ENCODE peak calls at places on chromosomes 2 and 18, in ten cellular contexts. H, F, Y, D, Q, C, O, N, R and K are unnamed samples.

GRCh38 chr2:65503746-65504145 is 71.3 kb upstream of the SPRED2 start:
- DNase-seq in H (no peak), F (no peak), Y (no peak), D (no peak), Q (no peak), C (no peak), O (no peak), N (no peak), R (no peak), K (no peak)

GRCh38 chr2:169137924-169138323 is 68.6 kb downstream of the DHRS9 start:
- DNase-seq in H (no peak), F (no peak), Y (no peak), D (no peak), Q (no peak), C (no peak), O (no peak), N (no peak), R (no peak), K (no peak)

GRCh38 chr2:201148434-201148833 is 32.5 kb downstream of the CFLAR start:
- DNase-seq in H (no peak), F (no peak), Y (no peak), D (no peak), Q (no peak), C (no peak), O (no peak), N (no peak), R (no peak), K (no peak)

GRCh38 chr18:70429847-70430500 is 141.1 kb downstream of the SOCS6 start:
- DNase-seq in H (no peak), F (no peak), Y (no peak), D (no peak), Q (no peak), C (no peak), O (no peak), N (no peak), R (no peak), K (no peak)

GRCh38 chr2:106089611-106090010 is 104.5 kb downstream of the UXS1 start:
- DNase-seq in H (no peak), F (no peak), Y (no peak), D (no peak), Q (no peak), C (no peak), O (no peak), N (no peak), R (no peak), K (no peak)

GRCh38 chr18:33205777-33206176 is 234.7 kb downstream of the CCDC178 start:
- DNase-seq in H (no peak), F (no peak), Y (no peak), D (no peak), Q (no peak), C (no peak), O (no peak), N (no peak), R (no peak), K (no peak)

GRCh38 chr2:63740943-63741342 is 100.8 kb upstream of the UGP2 start:
- DNase-seq in H (no peak), F (no peak), Y (no peak), D (no peak), Q (no peak), C (no peak), O (no peak), N (no peak), R (no peak), K (peak; percentile 32)

GRCh38 chr2:12543452-12544220 is 173.1 kb upstream of the TRIB2 start:
- DNase-seq in H (no peak), F (no peak), Y (no peak), D (no peak), Q (no peak), C (no peak), O (no peak), N (no peak), R (no peak), K (peak; percentile 72)

GRCh38 chr2:132859550-132859949 is 189.5 kb upstream of the LYPD1 start:
- DNase-seq in H (no peak), F (no peak), Y (no peak), D (no peak), Q (no peak), C (no peak), O (no peak), N (no peak), R (no peak), K (no peak)

GRCh38 chr2:140344842-140345241 is 1564.7 kb upstream of the NXPH2 start:
- DNase-seq in H (no peak), F (no peak), Y (no peak), D (no peak), Q (no peak), C (no peak), O (no peak), N (no peak), R (no peak), K (peak; percentile 31)

GRCh38 chr2:147345246-147345645 is 499.6 kb upstream of the ACVR2A start:
- DNase-seq in H (peak; percentile 73), F (peak; percentile 11), Y (no peak), D (no peak), Q (no peak), C (no peak), O (no peak), N (no peak), R (no peak), K (peak; percentile 58)

GRCh38 chr2:188367164-188367563 is 75.5 kb downstream of the GULP1 start:
- DNase-seq in H (no peak), F (no peak), Y (peak; percentile 51), D (no peak), Q (peak; percentile 41), C (no peak), O (no peak), N (no peak), R (no peak), K (no peak)

GRCh38 chr2:154924531-154924930 is 226.0 kb downstream of the KCNJ3 start:
- DNase-seq in H (no peak), F (no peak), Y (no peak), D (no peak), Q (no peak), C (no peak), O (no peak), N (no peak), R (no peak), K (no peak)

GRCh38 chr2:219002395-219003266 is 9.4 kb upstream of the CRYBA2 start:
- DNase-seq in H (peak; percentile 84), F (peak; percentile 89), Y (peak; percentile 87), D (no peak), Q (peak; percentile 91), C (peak; percentile 68), O (no peak), N (peak; percentile 53), R (peak; percentile 75), K (peak; percentile 64)

GRCh38 chr18:8329186-8329771 is 280.0 kb upstream of the RAB12 start:
- DNase-seq in H (no peak), F (peak; percentile 37), Y (no peak), D (no peak), Q (no peak), C (no peak), O (no peak), N (no peak), R (no peak), K (peak; percentile 58)

GRCh38 chr2:47083485-47083884 is 71.6 kb downstream of the STPG4 start:
- DNase-seq in H (no peak), F (no peak), Y (no peak), D (no peak), Q (no peak), C (no peak), O (no peak), N (no peak), R (no peak), K (no peak)

GRCh38 chr2:239085201-239085992 is 237.5 kb downstream of the TWIST2 start:
- DNase-seq in H (no peak), F (no peak), Y (no peak), D (no peak), Q (no peak), C (no peak), O (no peak), N (no peak), R (no peak), K (no peak)

GRCh38 chr18:22045221-22045918 is 124.0 kb upstream of the GATA6 start:
- DNase-seq in H (peak; percentile 78), F (peak; percentile 68), Y (no peak), D (no peak), Q (peak; percentile 85), C (no peak), O (no peak), N (no peak), R (no peak), K (no peak)

GRCh38 chr2:126700677-126701076 is 44.7 kb downstream of the GYPC start:
- DNase-seq in H (no peak), F (no peak), Y (no peak), D (no peak), Q (no peak), C (no peak), O (no peak), N (no peak), R (no peak), K (peak; percentile 20)

GRCh38 chr2:26462100-26462499 is 15.8 kb downstream of the OTOF start:
- DNase-seq in H (no peak), F (no peak), Y (no peak), D (no peak), Q (no peak), C (no peak), O (no peak), N (no peak), R (no peak), K (no peak)

GRCh38 chr2:237449193-237449797 is 35.3 kb upstream of the COL6A3 start:
- DNase-seq in H (peak; percentile 66), F (no peak), Y (no peak), D (peak; percentile 23), Q (peak; percentile 46), C (no peak), O (no peak), N (no peak), R (no peak), K (peak; percentile 68)

GRCh38 chr2:98713332-98714015 is 17.5 kb downstream of the MGAT4A start:
- DNase-seq in H (no peak), F (no peak), Y (no peak), D (no peak), Q (no peak), C (no peak), O (no peak), N (no peak), R (no peak), K (no peak)

GRCh38 chr2:20594957-20595356 is 55.9 kb downstream of the HS1BP3 start:
- DNase-seq in H (peak; percentile 37), F (no peak), Y (no peak), D (no peak), Q (no peak), C (no peak), O (no peak), N (no peak), R (no peak), K (no peak)

GRCh38 chr2:33181466-33181865 is 234.7 kb downstream of the LTBP1 start:
- DNase-seq in H (no peak), F (no peak), Y (no peak), D (no peak), Q (no peak), C (no peak), O (no peak), N (no peak), R (no peak), K (no peak)

GRCh38 chr18:52723456-52724065 is 383.6 kb downstream of the DCC start:
- DNase-seq in H (no peak), F (no peak), Y (no peak), D (no peak), Q (no peak), C (no peak), O (no peak), N (no peak), R (no peak), K (no peak)

GRCh38 chr2:220499281-220499680 is 871.9 kb downstream of the SLC4A3 start:
- DNase-seq in H (no peak), F (peak; percentile 68), Y (peak; percentile 68), D (no peak), Q (no peak), C (no peak), O (no peak), N (no peak), R (no peak), K (peak; percentile 81)

GRCh38 chr18:2855560-2856350 is 8.9 kb downstream of the EMILIN2 start:
- DNase-seq in H (no peak), F (peak; percentile 49), Y (no peak), D (no peak), Q (no peak), C (peak; percentile 8), O (no peak), N (no peak), R (no peak), K (peak; percentile 22)

GRCh38 chr2:158795110-158795924 is at the start of gene DAPL1:
- DNase-seq in H (no peak), F (no peak), Y (peak; percentile 63), D (no peak), Q (peak; percentile 64), C (no peak), O (no peak), N (no peak), R (no peak), K (no peak)